ENCODE peak calls at places on chromosome 10, in nine cellular contexts. V, I, L, K, P, D, F, N and B are unnamed samples.

GRCh38 chr10:49083256-49083655 is 32.1 kb downstream of the VSTM4 start:
- DNase-seq in L (no peak), V (no peak), P (no peak), D (no peak), N (no peak), K (no peak), I (no peak), F (no peak), B (no peak)

GRCh38 chr10:131184503-131184902 is 127.0 kb downstream of the TCERG1L start:
- DNase-seq in L (no peak), P (peak), I (no peak), K (peak), F (no peak), D (no peak), V (no peak), N (no peak), B (no peak)

GRCh38 chr10:27534341-27534740 is 30.2 kb downstream of the RAB18 start:
- DNase-seq in V (no peak), P (no peak), N (no peak), I (no peak), K (no peak), F (no peak), L (no peak), D (no peak), B (no peak)

GRCh38 chr10:350981-351501 is 215.8 kb downstream of the ZMYND11 start:
- DNase-seq in K (no peak), V (no peak), I (no peak), L (no peak), N (no peak), D (no peak), P (peak), F (no peak), B (no peak)

GRCh38 chr10:100510533-100511308 is 8.9 kb downstream of the SEC31B start:
- DNase-seq in L (no peak), N (peak), D (peak), K (no peak), P (no peak), I (peak), F (peak), V (no peak), B (peak)

GRCh38 chr10:80094236-80094635 is 15.8 kb downstream of the TMEM254 start:
- DNase-seq in L (no peak), V (no peak), K (no peak), P (no peak), I (no peak), F (no peak), D (no peak), N (no peak), B (no peak)

GRCh38 chr10:33460461-33461294 is 126.2 kb upstream of the NRP1 start:
- DNase-seq in N (no peak), D (no peak), V (no peak), K (no peak), L (no peak), P (no peak), F (no peak), I (peak), B (no peak)

GRCh38 chr10:12264204-12264908 is 68.4 kb downstream of the CDC123 start:
- DNase-seq in L (peak), P (peak), V (peak), F (peak), D (peak), I (peak), N (peak), K (peak), B (peak)

GRCh38 chr10:87505366-87506113 is 847 bp downstream of the MINPP1 start:
- DNase-seq in N (peak), L (no peak), K (peak), I (peak), V (peak), P (no peak), F (peak), D (peak), B (peak)

GRCh38 chr10:86287422-86287793 is 79.2 kb downstream of the GRID1 start:
- DNase-seq in I (no peak), N (no peak), D (no peak), K (no peak), V (no peak), F (no peak), P (peak), L (no peak), B (no peak)

GRCh38 chr10:70672993-70673928 is 955 bp downstream of the ADAMTS14 start:
- DNase-seq in F (no peak), P (no peak), V (peak), I (peak), N (peak), K (no peak), L (no peak), D (no peak), B (no peak)

GRCh38 chr10:116907588-116907987 is 58.3 kb downstream of the ENO4 start:
- DNase-seq in K (no peak), F (no peak), N (peak), D (no peak), V (no peak), L (no peak), I (no peak), P (no peak), B (no peak)

DNA sequence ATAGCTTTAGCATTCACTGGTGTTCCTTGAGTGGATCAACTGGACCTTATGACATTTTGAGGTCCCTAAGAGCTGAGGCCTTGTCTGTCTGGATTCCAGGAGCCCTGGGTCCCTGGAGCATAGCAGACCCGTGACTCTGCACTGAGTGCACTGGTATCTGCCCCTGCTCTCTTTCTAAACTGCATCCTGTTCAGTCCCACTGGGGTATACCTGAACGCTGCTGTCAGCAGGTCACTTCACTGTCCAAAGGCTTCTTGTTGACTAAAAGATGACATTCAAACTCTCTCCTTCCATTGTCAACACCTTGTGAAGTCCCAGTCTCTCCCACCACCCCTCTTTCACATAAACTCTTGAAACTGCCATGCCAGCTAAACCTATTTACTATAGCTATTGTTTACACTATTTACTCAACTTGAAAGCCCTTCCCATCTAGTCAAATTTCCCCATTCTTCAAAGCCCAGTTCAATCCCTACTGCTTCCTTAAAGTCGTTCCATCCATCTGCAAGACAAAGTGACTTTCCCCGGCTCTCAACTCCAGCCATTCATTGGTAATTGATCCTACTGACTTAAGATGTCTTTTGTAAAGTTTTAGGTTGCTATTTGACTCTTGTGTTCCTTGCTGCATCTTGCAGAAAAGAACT is 523.3 kb downstream of the KCNMA1 start:
- DNase-seq in V (no peak), K (no peak), N (no peak), L (no peak), I (no peak), P (no peak), F (no peak), D (no peak), B (no peak)
- TF ChIP-seq CTCF in V (no peak), K (no peak), N (no peak), L (no peak), I (no peak), P (no peak), F (no peak), D (no peak), B (no peak)

GRCh38 chr10:24528960-24529359 is 194.7 kb downstream of the ARHGAP21 start:
- DNase-seq in V (no peak), F (no peak), N (no peak), L (no peak), D (no peak), I (no peak), P (no peak), K (no peak), B (no peak)
- TF ChIP-seq CTCF in V (no peak), F (no peak), N (no peak), L (no peak), D (no peak), I (no peak), P (no peak), K (no peak), B (no peak)

DNA sequence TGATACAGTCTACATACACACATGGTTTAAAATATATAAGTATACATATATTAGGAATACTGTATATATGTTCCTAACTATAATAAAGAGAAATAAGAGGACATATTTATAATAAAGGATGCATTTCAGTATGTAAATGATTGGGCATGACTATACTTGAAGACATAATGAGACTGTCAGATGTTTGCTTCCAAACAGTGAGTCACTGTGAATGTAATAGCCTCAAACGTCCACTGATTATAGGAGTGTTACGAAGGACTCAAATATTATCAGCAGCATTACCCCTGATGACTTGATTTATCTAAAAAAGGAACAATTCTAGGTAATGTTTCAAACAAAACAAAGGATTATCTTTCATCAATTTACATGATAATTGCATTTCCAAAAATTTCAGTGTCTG is 39.9 kb upstream of the NRBF2 start:
- DNase-seq in L (no peak), K (no peak), I (peak), N (no peak), P (no peak), V (peak), F (no peak), D (no peak), B (no peak)
- TF ChIP-seq CTCF in L (no peak), K (no peak), I (no peak), N (no peak), P (no peak), V (no peak), F (no peak), D (no peak), B (no peak)

DNA sequence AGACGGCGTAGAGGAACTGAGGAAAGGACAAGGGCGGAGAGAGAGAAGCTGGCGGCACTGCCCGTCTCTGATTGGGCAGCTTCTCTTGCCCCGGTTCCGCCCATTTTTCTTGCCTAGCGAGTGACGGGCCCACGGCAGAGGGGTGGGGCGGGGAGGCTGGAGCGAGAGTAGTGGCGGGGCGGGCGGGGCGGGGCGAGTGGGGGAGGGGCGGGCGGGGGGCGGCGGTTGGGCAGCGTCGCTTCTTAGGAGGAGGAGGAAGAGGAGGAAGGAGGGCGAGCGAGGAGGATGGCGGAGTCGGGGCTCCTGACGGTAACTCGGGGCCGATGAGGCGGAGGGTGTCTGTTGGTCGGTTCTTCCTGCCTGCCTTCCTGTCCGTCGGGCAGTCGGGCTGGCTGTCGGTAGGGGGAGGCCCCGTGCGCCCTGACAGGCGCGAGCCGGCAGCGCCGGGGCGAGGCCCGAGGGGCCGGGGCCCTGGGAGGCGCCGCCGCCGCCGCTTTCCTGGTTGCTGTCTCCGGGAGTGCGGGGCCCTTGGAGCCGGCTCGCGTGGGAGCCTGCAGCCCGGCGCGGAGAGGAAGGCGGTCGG is at the start of gene SHOC2:
- DNase-seq in V (no peak), D (peak), L (no peak), K (peak), I (no peak), P (peak), N (peak), F (peak), B (peak)
- TF ChIP-seq CTCF in V (peak), D (no peak), L (no peak), K (no peak), I (peak), P (no peak), N (no peak), F (peak), B (no peak)

GRCh38 chr10:5143137-5143536 is 41.8 kb downstream of the AKR1C8 start:
- DNase-seq in K (no peak), D (no peak), V (no peak), I (no peak), P (no peak), N (no peak), L (no peak), F (no peak), B (no peak)
- TF ChIP-seq CTCF in K (no peak), D (no peak), V (no peak), I (no peak), P (no peak), N (no peak), L (no peak), F (no peak), B (no peak)

DNA sequence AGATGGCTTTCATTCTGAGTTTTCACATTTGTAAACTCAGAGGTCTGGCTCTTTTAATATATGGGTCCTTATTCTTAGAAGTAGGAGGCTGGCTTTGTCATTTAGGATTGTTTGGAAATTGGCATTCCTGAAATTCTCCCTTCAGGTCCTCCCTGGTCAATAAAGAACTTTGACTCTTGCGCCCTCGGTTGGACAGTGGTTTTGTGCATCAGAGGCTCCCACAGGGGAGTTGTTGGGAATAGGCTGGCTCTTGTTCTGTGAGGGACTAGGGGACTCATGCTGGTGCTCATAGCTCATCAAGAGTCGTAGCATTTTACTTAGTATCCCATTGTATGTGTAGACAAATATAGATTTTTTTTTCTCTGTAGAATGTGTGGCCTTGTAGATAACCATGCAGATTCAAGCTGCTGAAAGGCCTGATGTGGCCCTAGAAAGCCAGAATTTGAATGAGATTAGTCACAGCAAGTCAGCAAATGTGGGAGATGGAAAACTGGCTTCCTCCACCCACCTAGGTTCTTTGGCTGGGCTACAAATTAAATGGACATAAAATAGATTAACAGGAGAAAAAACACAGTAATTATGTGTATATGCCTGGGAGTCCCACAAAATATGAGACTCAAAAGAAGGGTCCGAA is 94.7 kb upstream of the BTBD16 start:
- DNase-seq in L (no peak), I (peak), F (no peak), N (no peak), K (no peak), D (no peak), V (no peak), P (no peak), B (no peak)
- TF ChIP-seq CTCF in L (no peak), I (no peak), F (no peak), N (no peak), K (no peak), D (no peak), V (no peak), P (no peak), B (no peak)

GRCh38 chr10:7397049-7397448 is 13.8 kb downstream of the SFMBT2 start:
- DNase-seq in V (peak), D (no peak), F (no peak), I (peak), K (no peak), P (no peak), N (no peak), L (no peak), B (no peak)

GRCh38 chr10:7401156-7401555 is 9.7 kb downstream of the SFMBT2 start:
- DNase-seq in N (no peak), I (no peak), K (no peak), F (no peak), V (no peak), P (no peak), L (no peak), D (no peak), B (no peak)

GRCh38 chr10:7399533-7399932 is 11.3 kb downstream of the SFMBT2 start:
- DNase-seq in I (no peak), V (no peak), N (no peak), P (no peak), D (no peak), L (no peak), F (no peak), K (no peak), B (no peak)

GRCh38 chr10:7400068-7400824 is 10.6 kb downstream of the SFMBT2 start:
- DNase-seq in D (no peak), K (no peak), I (no peak), F (no peak), N (no peak), L (no peak), V (no peak), P (no peak), B (no peak)

DNA sequence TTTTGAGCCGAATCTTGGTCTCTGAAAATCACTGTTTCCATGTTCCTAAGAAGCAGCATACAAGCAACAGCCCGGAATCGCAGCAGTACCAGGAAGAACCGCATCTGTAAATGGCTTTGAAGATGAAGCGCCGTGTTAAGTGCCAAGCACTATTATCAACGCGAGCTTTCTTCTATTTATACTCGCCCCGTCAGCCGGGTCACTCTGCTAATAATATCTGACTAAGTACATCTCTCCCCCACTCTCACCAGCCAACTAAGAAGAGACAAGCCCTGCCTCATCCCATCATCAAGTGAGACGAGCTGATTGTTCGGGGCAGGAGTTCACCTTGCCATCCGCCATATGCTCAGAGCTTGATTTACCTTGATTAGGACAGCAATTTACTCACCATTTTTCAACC is 13.2 kb downstream of the SFMBT2 start:
- DNase-seq in V (no peak), D (no peak), K (no peak), L (no peak), F (no peak), I (no peak), P (no peak), N (no peak), B (no peak)
- TF ChIP-seq CTCF in V (no peak), D (no peak), K (no peak), L (no peak), F (no peak), I (no peak), P (no peak), N (no peak), B (no peak)

GRCh38 chr10:75396861-75397570 is 4.5 kb downstream of the ZNF503 start:
- DNase-seq in K (no peak), I (no peak), F (no peak), D (no peak), L (no peak), P (no peak), N (peak), V (no peak), B (no peak)

GRCh38 chr10:75395955-75396860 is 5.4 kb downstream of the ZNF503 start:
- DNase-seq in F (no peak), V (no peak), P (no peak), K (no peak), D (no peak), N (peak), L (no peak), I (no peak), B (no peak)

GRCh38 chr10:75392744-75393143 is 8.8 kb downstream of the ZNF503 start:
- DNase-seq in K (no peak), V (no peak), F (no peak), I (no peak), P (no peak), D (no peak), N (peak), L (no peak), B (no peak)

GRCh38 chr10:75397571-75397921 is 4.0 kb downstream of the ZNF503 start:
- DNase-seq in F (no peak), V (no peak), L (no peak), D (no peak), N (peak), I (no peak), P (no peak), K (no peak), B (no peak)

GRCh38 chr10:75395171-75395954 is 6.2 kb downstream of the ZNF503 start:
- DNase-seq in L (no peak), V (no peak), N (peak), P (no peak), K (no peak), I (peak), F (no peak), D (no peak), B (no peak)
- TF ChIP-seq CTCF in L (peak), V (peak), N (peak), P (peak), K (peak), I (peak), F (peak), D (peak), B (peak)

GRCh38 chr10:122981066-122981464 is 864 bp downstream of the PSTK start:
- DNase-seq in V (peak), N (no peak), D (no peak), F (peak), L (no peak), I (peak), P (no peak), K (no peak), B (no peak)
- TF ChIP-seq CTCF in V (peak), N (peak), D (no peak), F (peak), L (peak), I (peak), P (peak), K (no peak), B (no peak)